ENCODE peak calls at places on chromosomes 7 and 10, in eight cellular contexts. L is HAP-1; P is germinal center; Q is T-helper 17 cell; A is NCI-H510A treated with DMSO at 0.1 percent for 48 hours; O is stimulated activated CD8-positive, alpha-beta memory T cell treated with anti-CD3 and anti-CD28 coated beads, Interleukin-15, amount 100 ng/mL, for 24 hours; M is chondrocyte; E is AG04449. N is an unnamed sample.
A peak's percentile ranks its signal among the peaks of the same experiment; 100 is the strongest.

GRCh38 chr7:30992414-30992813 is 28.7 kb downstream of the GHRHR start:
- DNase-seq in O (no peak), M (no peak), A (no peak), Q (no peak), L (no peak), P (no peak), E (no peak), N (no peak)

GRCh38 chr10:111347386-111348005 is 270.7 kb downstream of the ADRA2A start:
- DNase-seq in P (no peak), L (no peak), M (no peak), E (no peak), Q (no peak), A (no peak), O (no peak), N (peak; percentile 2)

GRCh38 chr7:157744786-157745601 is 408.2 kb downstream of the DNAJB6 start:
- DNase-seq in P (no peak), A (no peak), M (peak; percentile 79), Q (no peak), O (no peak), L (no peak), E (no peak), N (no peak)

GRCh38 chr10:5529702-5530411 is 5.1 kb downstream of the CALML3 start:
- DNase-seq in L (no peak), M (no peak), P (no peak), A (no peak), E (no peak), O (no peak), Q (no peak), N (no peak)

GRCh38 chr7:108418941-108419340 is 37.3 kb downstream of the NRCAM start:
- DNase-seq in L (no peak), O (no peak), Q (no peak), E (no peak), M (no peak), A (no peak), P (no peak), N (no peak)

GRCh38 chr7:132380065-132380464 is 196.2 kb downstream of the PLXNA4 start:
- DNase-seq in M (no peak), P (no peak), A (no peak), L (no peak), Q (no peak), E (no peak), O (no peak), N (no peak)

GRCh38 chr10:3067859-3068179 is 471 bp downstream of the PFKP start:
- DNase-seq in O (no peak), P (peak; percentile 27), A (no peak), Q (no peak), M (no peak), E (no peak), L (no peak), N (no peak)

GRCh38 chr7:108124820-108125219 is 5.3 kb downstream of the LAMB4 start:
- DNase-seq in P (no peak), L (no peak), A (no peak), M (no peak), Q (no peak), O (no peak), E (no peak), N (no peak)

GRCh38 chr10:95841711-95842498 is 65.9 kb upstream of the CC2D2B start:
- DNase-seq in E (peak; percentile 9), L (peak; percentile 25), M (no peak), Q (no peak), P (peak; percentile 54), O (no peak), A (peak; percentile 24), N (peak; percentile 45)

GRCh38 chr10:114110174-114110972 is 63.6 kb downstream of the CCDC186 start:
- DNase-seq in E (no peak), M (no peak), Q (no peak), A (no peak), P (no peak), L (no peak), O (no peak), N (peak; percentile 13)

GRCh38 chr7:98647326-98647725 is 30.2 kb downstream of the NPTX2 start:
- DNase-seq in A (no peak), P (no peak), O (no peak), E (no peak), L (no peak), Q (no peak), M (no peak), N (no peak)

GRCh38 chr7:96837583-96837982 is 127.9 kb upstream of the SEM1 start:
- DNase-seq in Q (no peak), O (no peak), M (no peak), A (no peak), L (no peak), P (no peak), E (no peak), N (no peak)

GRCh38 chr7:147541261-147541660 is 1049.3 kb upstream of the C7orf33 start:
- DNase-seq in P (no peak), O (no peak), M (no peak), E (no peak), Q (no peak), L (no peak), A (no peak), N (no peak)